ENCODE peak calls at places on chromosome 20, in eight cellular contexts. R is HCT116, G is breast epithelium, V is stomach, O is suprapubic skin, X is GM12878, J is H1, M is SK-N-MC. U is an unnamed sample.

GRCh38 chr20:19660808-19661378 is 97.2 kb upstream of the RIN2 start:
- DNase-seq in R (no peak), G (no peak), V (no peak), O (no peak), X (no peak), J (no peak), M (no peak), U (no peak)

GRCh38 chr20:60806824-60807223 is 445.2 kb upstream of the CDH4 start:
- DNase-seq in R (no peak), G (no peak), V (no peak), O (no peak), X (no peak), J (no peak), M (no peak), U (no peak)

GRCh38 chr20:58623579-58624473 is 27.3 kb upstream of the STX16 start:
- DNase-seq in R (peak), G (peak), V (no peak), O (no peak), X (no peak), J (no peak), M (no peak), U (no peak)

GRCh38 chr20:16405254-16405653 is 168.0 kb downstream of the KIF16B start:
- DNase-seq in R (no peak), G (no peak), V (no peak), O (no peak), X (no peak), J (no peak), M (no peak), U (no peak)

GRCh38 chr20:60168963-60169362 is 210.7 kb downstream of the CDH26 start:
- DNase-seq in R (no peak), G (no peak), V (no peak), O (no peak), X (no peak), J (no peak), M (no peak), U (no peak)

GRCh38 chr20:50274570-50275430 is 84.2 kb downstream of the CEBPB start:
- DNase-seq in R (no peak), G (no peak), V (peak), O (no peak), X (no peak), J (no peak), M (no peak), U (no peak)

GRCh38 chr20:58567437-58567836 is 52.2 kb upstream of the APCDD1L start:
- DNase-seq in R (no peak), G (no peak), V (no peak), O (no peak), X (no peak), J (no peak), M (no peak), U (no peak)

GRCh38 chr20:53752971-53753879 is 159.6 kb upstream of the ZNF217 start:
- DNase-seq in R (no peak), G (no peak), V (no peak), O (peak), X (no peak), J (no peak), M (no peak), U (no peak)

GRCh38 chr20:4324611-4325238 is 309.4 kb upstream of the RNF24 start:
- DNase-seq in R (no peak), G (no peak), V (no peak), O (no peak), X (no peak), J (no peak), M (no peak), U (no peak)

GRCh38 chr20:367486-367887 is 13.1 kb upstream of the TRIB3 start:
- DNase-seq in R (no peak), G (no peak), V (no peak), O (no peak), X (no peak), J (no peak), M (no peak), U (no peak)

GRCh38 chr20:49894073-49894470 is 21.3 kb downstream of the SPATA2 start:
- DNase-seq in R (no peak), G (no peak), V (no peak), O (no peak), X (peak), J (no peak), M (no peak), U (no peak)

GRCh38 chr20:17863577-17864292 is 104.9 kb downstream of the SNX5 start:
- DNase-seq in R (no peak), G (no peak), V (peak), O (no peak), X (no peak), J (no peak), M (no peak), U (no peak)

GRCh38 chr20:4613184-4613583 is 108.5 kb upstream of the PRND start:
- DNase-seq in R (no peak), G (no peak), V (no peak), O (no peak), X (no peak), J (no peak), M (no peak), U (no peak)

GRCh38 chr20:57869951-57870315 is 160.1 kb upstream of the PMEPA1 start:
- DNase-seq in R (no peak), G (no peak), V (no peak), O (no peak), X (no peak), J (no peak), M (no peak), U (no peak)

GRCh38 chr20:33007376-33008335 is at the start of gene BPIFB2:
- DNase-seq in R (no peak), G (peak), V (no peak), O (no peak), X (no peak), J (no peak), M (no peak), U (no peak)

GRCh38 chr20:22353586-22353985 is 230.8 kb downstream of the FOXA2 start:
- DNase-seq in R (no peak), G (no peak), V (no peak), O (no peak), X (no peak), J (no peak), M (no peak), U (no peak)

GRCh38 chr20:50921055-50921454 is 10.2 kb downstream of the ADNP start:
- DNase-seq in R (no peak), G (no peak), V (no peak), O (no peak), X (no peak), J (no peak), M (no peak), U (no peak)

GRCh38 chr20:37640600-37641561 is 52.9 kb upstream of the CTNNBL1 start:
- DNase-seq in R (no peak), G (no peak), V (no peak), O (no peak), X (no peak), J (no peak), M (no peak), U (no peak)

GRCh38 chr20:10360878-10361277 is 73.1 kb downstream of the MKKS start:
- DNase-seq in R (no peak), G (no peak), V (no peak), O (no peak), X (no peak), J (no peak), M (no peak), U (no peak)

GRCh38 chr20:10357974-10358373 is 76.0 kb downstream of the MKKS start:
- DNase-seq in R (no peak), G (no peak), V (no peak), O (no peak), X (no peak), J (no peak), M (no peak), U (no peak)

GRCh38 chr20:10359621-10360040 is 74.4 kb downstream of the MKKS start:
- DNase-seq in R (no peak), G (no peak), V (no peak), O (no peak), X (peak), J (no peak), M (no peak), U (no peak)

GRCh38 chr20:10356628-10357027 is 77.4 kb downstream of the MKKS start:
- DNase-seq in R (no peak), G (no peak), V (no peak), O (no peak), X (no peak), J (no peak), M (no peak), U (no peak)

DNA sequence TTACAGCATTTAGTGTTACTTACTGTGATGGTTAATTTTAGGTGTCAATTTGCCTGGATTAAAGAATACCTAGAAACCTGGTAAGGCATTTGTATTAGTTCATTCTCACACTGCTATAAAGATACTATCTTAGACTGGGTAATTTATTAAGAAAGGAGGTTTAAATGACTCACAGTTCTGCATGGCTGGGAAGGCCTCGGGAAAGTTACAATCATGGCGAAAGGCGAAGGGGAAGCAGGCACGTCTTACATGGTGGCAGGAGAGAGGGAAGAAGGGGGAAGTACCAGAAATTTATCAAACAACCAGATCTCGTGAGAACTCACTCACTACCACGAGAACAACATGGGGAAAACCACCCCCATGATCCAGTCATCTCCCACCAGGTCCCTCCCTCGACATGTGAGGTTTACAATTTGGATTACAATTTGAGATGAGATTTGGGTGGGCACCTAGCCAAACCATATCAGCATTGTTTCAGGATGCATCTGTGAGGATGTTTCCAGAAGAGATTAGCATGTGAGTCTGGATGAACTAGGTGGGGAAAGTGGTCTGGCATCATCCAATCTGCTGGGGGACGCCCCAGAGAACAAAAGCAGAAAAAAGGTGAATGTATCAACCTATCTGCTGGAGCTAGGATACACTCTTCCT is 76.8 kb downstream of the MKKS start:
- DNase-seq in R (no peak), G (no peak), V (no peak), O (no peak), X (no peak), J (no peak), M (no peak), U (no peak)
- TF ChIP-seq POLR2AphosphoS5 in R (no peak), G (no peak), V (no peak), O (no peak), X (no peak), J (no peak), M (no peak), U (no peak)

GRCh38 chr20:47208534-47209174 is 147.8 kb downstream of the ZMYND8 start:
- DNase-seq in R (no peak), G (no peak), V (no peak), O (no peak), X (no peak), J (no peak), M (no peak), U (no peak)
- TF ChIP-seq POLR2AphosphoS5 in R (no peak), G (no peak), V (no peak), O (no peak), X (peak), J (peak), M (no peak), U (no peak)

DNA sequence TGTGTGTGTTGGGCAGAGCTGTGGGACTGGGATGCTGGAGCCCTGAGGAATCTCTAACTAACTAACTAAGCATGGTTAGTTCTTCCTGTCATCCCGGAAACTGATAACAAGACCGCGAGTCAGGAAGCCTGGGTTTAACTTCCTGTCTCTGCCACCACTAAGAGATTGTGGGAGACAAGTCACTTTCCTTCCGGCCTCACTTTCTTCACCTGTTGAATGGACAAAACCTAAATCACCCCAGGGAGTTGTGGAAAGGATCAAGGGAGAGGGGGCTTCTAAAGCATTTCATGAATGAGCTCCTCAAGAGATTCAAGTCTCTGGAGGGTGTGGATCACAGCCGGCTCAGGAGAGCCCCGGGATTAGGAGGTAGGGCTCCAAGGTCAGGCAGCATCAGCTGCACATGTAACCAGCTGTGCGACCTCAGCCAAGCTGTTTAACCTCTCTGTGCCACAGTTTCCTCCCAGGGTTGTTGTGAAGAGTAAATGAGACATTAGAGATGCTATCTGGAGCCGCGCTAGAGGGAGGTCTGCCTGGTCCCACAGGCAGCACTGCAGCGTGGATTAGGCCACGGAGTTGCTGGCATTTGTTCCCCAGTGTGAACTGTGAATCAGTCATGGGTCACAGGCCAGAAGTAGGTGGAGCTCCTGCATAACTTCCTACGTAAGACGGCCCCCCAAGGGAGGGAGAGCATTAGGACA is 105.1 kb downstream of the TOX2 start:
- DNase-seq in R (no peak), G (no peak), V (no peak), O (no peak), X (no peak), J (no peak), M (no peak), U (no peak)
- TF ChIP-seq POLR2AphosphoS5 in R (no peak), G (no peak), V (no peak), O (no peak), X (no peak), J (no peak), M (no peak), U (no peak)

DNA sequence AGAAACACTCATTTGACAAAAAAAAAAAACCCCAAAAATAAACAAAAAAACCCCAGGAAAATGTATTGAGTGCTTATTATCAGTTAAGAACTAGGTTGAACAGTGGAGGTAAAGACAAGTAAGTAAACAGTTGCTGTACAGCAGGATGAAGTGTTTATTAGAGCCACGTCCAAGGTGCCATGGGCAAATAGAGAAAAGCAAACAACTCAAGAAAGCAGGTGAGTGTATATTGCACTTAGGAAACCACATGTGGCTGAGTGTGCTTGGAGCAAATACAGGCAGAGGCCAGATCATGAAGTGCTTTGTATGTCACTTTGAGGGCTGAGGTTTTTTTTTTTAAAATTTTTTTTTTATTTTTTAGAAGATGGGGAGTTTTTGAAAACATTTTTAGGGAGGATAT is 98.3 kb downstream of the MACROD2 start:
- DNase-seq in R (no peak), G (no peak), V (peak), O (no peak), X (no peak), J (no peak), M (no peak), U (no peak)
- TF ChIP-seq POLR2AphosphoS5 in R (no peak), G (no peak), V (peak), O (no peak), X (no peak), J (no peak), M (no peak), U (no peak)

DNA sequence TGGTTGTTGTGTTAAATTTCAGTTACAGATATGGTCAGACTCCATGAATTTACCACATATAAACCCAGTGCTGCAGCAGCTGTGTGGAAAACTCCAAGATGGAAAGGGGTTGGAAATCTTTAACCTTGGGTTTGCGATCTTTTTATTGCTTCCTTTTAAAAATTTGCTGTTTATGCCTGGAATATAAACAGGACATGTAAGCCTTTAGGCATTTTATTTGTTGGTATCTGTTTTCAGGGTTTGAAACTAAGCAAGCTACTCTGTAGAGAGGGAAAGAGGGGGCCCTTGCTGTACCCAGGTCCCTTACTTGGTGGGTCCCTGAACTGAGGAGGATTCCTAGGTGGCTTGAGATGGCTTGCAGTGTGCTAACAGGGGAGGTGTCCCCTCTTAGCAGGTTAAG is 800 bp downstream of the PKIG start:
- DNase-seq in R (no peak), G (no peak), V (no peak), O (no peak), X (no peak), J (no peak), M (no peak), U (no peak)
- TF ChIP-seq POLR2AphosphoS5 in R (no peak), G (no peak), V (no peak), O (no peak), X (no peak), J (no peak), M (no peak), U (no peak)

GRCh38 chr20:51985013-51985415 is 182.7 kb upstream of the SALL4 start:
- DNase-seq in R (peak), G (no peak), V (no peak), O (no peak), X (no peak), J (no peak), M (peak), U (no peak)
- TF ChIP-seq POLR2AphosphoS5 in R (peak), G (no peak), V (peak), O (no peak), X (no peak), J (no peak), M (no peak), U (no peak)

GRCh38 chr20:63031251-63032014 is 24.7 kb upstream of the BHLHE23 start:
- DNase-seq in R (no peak), G (no peak), V (no peak), O (no peak), X (no peak), J (no peak), M (no peak), U (no peak)

GRCh38 chr20:63032026-63032800 is 25.4 kb upstream of the BHLHE23 start:
- DNase-seq in R (no peak), G (no peak), V (no peak), O (peak), X (no peak), J (no peak), M (no peak), U (no peak)

GRCh38 chr20:63033635-63034510 is 27.1 kb upstream of the BHLHE23 start:
- DNase-seq in R (no peak), G (no peak), V (no peak), O (peak), X (no peak), J (no peak), M (no peak), U (no peak)

GRCh38 chr20:63035284-63036185 is 28.8 kb upstream of the BHLHE23 start:
- DNase-seq in R (no peak), G (no peak), V (no peak), O (peak), X (no peak), J (peak), M (no peak), U (no peak)

GRCh38 chr20:63032861-63033634 is 26.3 kb upstream of the BHLHE23 start:
- DNase-seq in R (no peak), G (no peak), V (no peak), O (peak), X (peak), J (peak), M (no peak), U (no peak)
- TF ChIP-seq POLR2AphosphoS5 in R (no peak), G (no peak), V (no peak), O (no peak), X (no peak), J (no peak), M (no peak), U (no peak)

GRCh38 chr20:24985802-24986201 is 6.7 kb downstream of the APMAP start:
- DNase-seq in R (no peak), G (no peak), V (peak), O (peak), X (no peak), J (no peak), M (no peak), U (no peak)

GRCh38 chr20:24987873-24988835 is 4.4 kb downstream of the APMAP start:
- DNase-seq in R (no peak), G (no peak), V (peak), O (no peak), X (no peak), J (no peak), M (no peak), U (no peak)

GRCh38 chr20:24986436-24987015 is 6.0 kb downstream of the APMAP start:
- DNase-seq in R (no peak), G (no peak), V (no peak), O (no peak), X (no peak), J (no peak), M (no peak), U (no peak)

GRCh38 chr20:24989162-24989561 is 3.4 kb downstream of the APMAP start:
- DNase-seq in R (no peak), G (no peak), V (peak), O (peak), X (no peak), J (no peak), M (no peak), U (no peak)

DNA sequence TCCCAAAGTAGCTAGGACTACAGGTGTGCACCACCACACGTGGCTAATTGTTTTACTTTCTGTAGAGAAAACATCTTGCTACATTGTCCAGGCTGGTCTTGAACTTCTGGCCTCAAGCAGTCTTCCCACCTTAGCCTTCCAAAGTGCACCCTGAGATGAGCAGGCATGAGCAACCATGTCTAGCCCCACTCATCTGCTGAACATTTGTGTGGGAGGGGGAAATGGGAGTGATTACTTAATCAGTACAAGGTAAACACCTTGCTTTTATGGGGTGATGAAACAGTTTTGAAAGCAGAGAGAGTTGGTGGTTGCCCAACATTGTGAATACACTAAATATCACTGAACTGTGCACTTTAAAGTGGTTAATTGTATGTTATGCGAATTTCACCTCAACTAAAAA is 5.3 kb downstream of the APMAP start:
- DNase-seq in R (no peak), G (no peak), V (no peak), O (no peak), X (no peak), J (no peak), M (no peak), U (no peak)
- TF ChIP-seq POLR2AphosphoS5 in R (no peak), G (no peak), V (no peak), O (no peak), X (no peak), J (no peak), M (no peak), U (no peak)

U was measured in GM12892.